ENCODE peak calls at places on chromosome 16, in eight cellular contexts. Y, O, D, C, R, P, W and I are unnamed samples. For H3K36me3, the result is how much of the 10 kb centered on the place peaks cover.

GRCh38 chr16:68298907-68299515 is 11.7 kb downstream of the SLC7A6OS start:
- DNase-seq in Y (peak), O (no peak), D (peak), C (peak), R (peak), P (no peak), W (peak), I (peak)

GRCh38 chr16:50603206-50604064 is 55.2 kb downstream of the NKD1 start:
- DNase-seq in Y (no peak), O (no peak), D (no peak), C (no peak), R (no peak), P (no peak), W (no peak), I (peak)

GRCh38 chr16:30655815-30656347 is 2.4 kb upstream of the FBRS start:
- DNase-seq in Y (no peak), O (no peak), D (no peak), C (no peak), R (no peak), P (no peak), W (no peak), I (no peak)

GRCh38 chr16:66263973-66264310 is 102.5 kb upstream of the CDH5 start:
- DNase-seq in Y (no peak), O (no peak), D (no peak), C (no peak), R (peak), P (no peak), W (no peak), I (no peak)

GRCh38 chr16:54939537-54940278 is 9.0 kb downstream of the IRX5 start:
- DNase-seq in Y (no peak), O (no peak), D (no peak), C (no peak), R (no peak), P (no peak), W (peak), I (no peak)

GRCh38 chr16:21302898-21303528 is 24.9 kb upstream of the CRYM start:
- DNase-seq in Y (no peak), O (no peak), D (no peak), C (no peak), R (no peak), P (no peak), W (peak), I (no peak)

GRCh38 chr16:82672676-82673075 is 45.9 kb downstream of the CDH13 start:
- DNase-seq in Y (no peak), O (no peak), D (no peak), C (no peak), R (no peak), P (no peak), W (no peak), I (no peak)

GRCh38 chr16:89565506-89566372 is 5.3 kb downstream of the RPL13 start:
- DNase-seq in Y (peak), O (no peak), D (peak), C (peak), R (peak), P (peak), W (peak), I (peak)

GRCh38 chr16:85535352-85536072 is 77.6 kb upstream of the GSE1 start:
- DNase-seq in Y (no peak), O (no peak), D (no peak), C (peak), R (no peak), P (no peak), W (peak), I (no peak)

GRCh38 chr16:29989111-29989858 is 6.1 kb downstream of the HIRIP3 start:
- DNase-seq in Y (no peak), O (no peak), D (no peak), C (no peak), R (no peak), P (peak), W (no peak), I (no peak)

GRCh38 chr16:1538804-1539520 is 5.5 kb downstream of the TMEM204 start:
- DNase-seq in Y (peak), O (no peak), D (no peak), C (no peak), R (peak), P (no peak), W (peak), I (no peak)

GRCh38 chr16:77888786-77889185 is 100.4 kb downstream of the VAT1L start:
- DNase-seq in Y (no peak), O (no peak), D (no peak), C (no peak), R (no peak), P (no peak), W (no peak), I (no peak)

GRCh38 chr16:52643006-52643405 is 96.1 kb upstream of the TOX3 start:
- DNase-seq in Y (no peak), O (no peak), D (no peak), C (no peak), R (no peak), P (no peak), W (no peak), I (no peak)

GRCh38 chr16:54812229-54812628 is 118.4 kb upstream of the IRX5 start:
- DNase-seq in Y (no peak), O (no peak), D (no peak), C (no peak), R (no peak), P (no peak), W (peak), I (no peak)

GRCh38 chr16:87847785-87848675 is 21.3 kb downstream of the SLC7A5 start:
- DNase-seq in Y (peak), O (no peak), D (no peak), C (peak), R (no peak), P (no peak), W (no peak), I (no peak)

GRCh38 chr16:28491080-28491969 is 549 bp downstream of the CLN3 start:
- DNase-seq in Y (peak), O (no peak), D (no peak), C (no peak), R (peak), P (peak), W (peak), I (peak)

DNA sequence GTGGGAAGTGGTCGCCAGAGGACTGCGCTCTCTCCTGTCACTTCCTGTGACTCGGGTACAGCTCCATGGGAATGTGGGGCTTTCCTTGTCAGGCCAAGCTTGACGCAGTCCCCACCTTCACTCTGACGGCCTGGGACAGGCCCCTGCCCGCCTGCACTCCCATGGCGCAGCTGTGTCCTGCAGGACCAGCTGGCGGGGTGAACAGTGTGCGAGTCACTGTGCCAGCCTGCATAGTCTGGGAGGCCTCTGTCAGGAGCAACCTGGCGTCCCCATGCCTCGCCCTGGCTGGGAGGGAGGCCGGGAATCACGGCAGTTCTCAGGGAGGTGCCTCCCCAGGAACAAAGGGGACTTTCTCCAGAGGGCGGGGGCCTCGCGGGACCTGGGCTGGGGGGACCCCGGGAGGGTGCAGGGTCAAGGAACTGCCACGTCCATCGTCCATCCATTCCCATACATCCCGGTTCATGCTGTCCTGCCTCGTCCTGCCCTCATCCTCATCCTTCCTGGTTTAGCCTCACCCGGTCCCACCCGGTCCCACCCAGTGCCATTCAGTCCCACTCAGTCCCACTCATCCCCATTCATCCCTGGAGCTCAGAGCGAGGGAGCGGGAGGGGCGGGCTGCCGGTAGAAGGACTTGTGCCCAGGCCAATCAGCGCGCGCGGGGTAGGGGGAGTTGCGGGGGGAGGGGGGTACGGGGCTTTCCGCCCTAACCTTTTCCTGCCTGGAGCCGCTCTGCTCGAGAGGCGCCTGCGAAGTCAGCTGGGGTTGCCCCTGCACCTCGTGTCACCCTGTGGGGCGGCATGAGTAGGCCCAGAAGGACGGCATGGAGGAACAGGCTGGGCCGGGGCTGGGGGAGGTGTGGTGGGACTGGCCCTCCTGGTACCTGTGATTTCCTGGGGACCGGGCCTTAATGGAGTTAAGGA is 13.4 kb downstream of the FLYWCH1 start:
- DNase-seq in Y (no peak), O (no peak), D (no peak), C (no peak), R (no peak), P (no peak), W (peak), I (no peak)
- H3K27ac ChIP-seq in Y (no peak), O (no peak), D (no peak), C (no peak), R (no peak), P (no peak), W (no peak), I (no peak)

GRCh38 chr16:23465179-23465578 is 12.2 kb upstream of the COG7 start:
- DNase-seq in Y (no peak), O (no peak), D (no peak), C (no peak), R (no peak), P (no peak), W (no peak), I (no peak)
- H3K36me3 ChIP-seq in Y (under half), O (under half), D (under half), C (half or more), R (under half), P (under half), W (under half), I (under half)

GRCh38 chr16:17469742-17470001 is 1.1 kb downstream of the XYLT1 start:
- DNase-seq in Y (no peak), O (no peak), D (no peak), C (no peak), R (no peak), P (no peak), W (no peak), I (no peak)
- H3K27ac ChIP-seq in Y (no peak), O (peak), D (peak), C (peak), R (peak), P (no peak), W (no peak), I (peak)

GRCh38 chr16:4706871-4707270 is 13.5 kb downstream of the NUDT16L1 start:
- DNase-seq in Y (peak), O (no peak), D (no peak), C (no peak), R (no peak), P (no peak), W (no peak), I (no peak)
- H3K36me3 ChIP-seq in Y (under half), O (under half), D (under half), C (half or more), R (under half), P (under half), W (under half), I (under half)